ENCODE peak calls at places on chromosomes 12 and 14, in five cellular contexts. I, F, P, D and R are unnamed samples.

GRCh38 chr14:60092516-60092915 is 793 bp downstream of the PCNX4 start:
- DNase-seq in I (no peak), F (peak), P (no peak), D (peak), R (peak)

GRCh38 chr14:75232597-75232996 is 46.0 kb upstream of the FOS start:
- DNase-seq in I (no peak), F (no peak), P (no peak), D (no peak), R (no peak)

GRCh38 chr14:97021571-97022171 is 224.5 kb downstream of the VRK1 start:
- DNase-seq in I (no peak), F (peak), P (no peak), D (no peak), R (peak)

GRCh38 chr14:105448706-105449111 is 25.9 kb upstream of the CRIP2 start:
- DNase-seq in I (no peak), F (peak), P (peak), D (peak), R (peak)

GRCh38 chr14:101862177-101862576 is 100.7 kb downstream of the PPP2R5C start:
- DNase-seq in I (no peak), F (no peak), P (no peak), D (no peak), R (no peak)

GRCh38 chr12:95996034-95996658 is at the start of gene HAL:
- DNase-seq in I (no peak), F (no peak), P (no peak), D (peak), R (no peak)

GRCh38 chr12:42935756-42936155 is 346.2 kb upstream of the PRICKLE1 start:
- DNase-seq in I (no peak), F (no peak), P (no peak), D (no peak), R (no peak)

GRCh38 chr12:98532687-98533304 is 17.4 kb downstream of the TMPO start:
- DNase-seq in I (no peak), F (peak), P (no peak), D (peak), R (peak)

GRCh38 chr14:103694572-103695026 is 20.7 kb downstream of the XRCC3 start:
- DNase-seq in I (no peak), F (no peak), P (no peak), D (no peak), R (peak)

GRCh38 chr12:55060970-55061543 is 41.3 kb downstream of the NEUROD4 start:
- DNase-seq in I (no peak), F (no peak), P (no peak), D (no peak), R (no peak)

GRCh38 chr12:108568653-108569154 is 6.3 kb downstream of the ISCU start:
- DNase-seq in I (peak), F (no peak), P (no peak), D (no peak), R (no peak)

GRCh38 chr12:116361404-116362223 is 84.1 kb upstream of the MED13L start:
- DNase-seq in I (no peak), F (no peak), P (no peak), D (no peak), R (no peak)

GRCh38 chr14:34018564-34019244 is 67.8 kb upstream of the EGLN3 start:
- DNase-seq in I (peak), F (no peak), P (no peak), D (no peak), R (peak)

GRCh38 chr14:34018125-34018524 is 67.3 kb upstream of the EGLN3 start:
- DNase-seq in I (no peak), F (no peak), P (no peak), D (no peak), R (no peak)

GRCh38 chr14:34021096-34021495 is 70.2 kb upstream of the EGLN3 start:
- DNase-seq in I (no peak), F (no peak), P (no peak), D (no peak), R (no peak)

GRCh38 chr14:34023824-34024767 is 73.2 kb upstream of the EGLN3 start:
- DNase-seq in I (no peak), F (no peak), P (no peak), D (peak), R (peak)

GRCh38 chr14:34020014-34020413 is 69.1 kb upstream of the EGLN3 start:
- DNase-seq in I (no peak), F (no peak), P (no peak), D (no peak), R (no peak)
- TF ChIP-seq POLR2AphosphoS5 in I (no peak), F (no peak), P (no peak), D (no peak), R (no peak)

DNA sequence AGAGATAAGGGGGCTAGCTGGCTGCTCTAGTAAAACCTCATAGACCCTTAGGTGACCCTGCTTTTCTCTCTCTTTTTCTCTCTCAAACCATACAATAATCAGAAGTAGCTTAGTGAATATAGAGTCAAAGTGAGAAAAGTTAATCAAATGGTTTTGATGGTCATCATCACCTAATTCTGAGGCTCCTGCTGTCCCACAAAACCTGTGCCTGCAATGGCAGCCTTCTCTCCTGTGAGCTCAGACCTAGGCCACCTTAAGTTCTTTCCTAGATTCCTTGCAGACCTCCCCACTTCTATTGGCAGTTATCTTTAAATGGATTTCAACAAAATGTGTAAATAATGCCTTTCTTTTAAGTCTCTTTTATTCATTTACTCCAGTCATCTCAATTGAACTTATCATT is 1.5 kb upstream of the RPAP3 start:
- DNase-seq in I (no peak), F (no peak), P (no peak), D (no peak), R (no peak)
- H2AFZ ChIP-seq in I (no peak), F (no peak), P (no peak), D (no peak), R (no peak)

GRCh38 chr12:2751686-2752085 is 43.1 kb upstream of the FKBP4 start:
- DNase-seq in I (no peak), F (no peak), P (no peak), D (no peak), R (peak)
- TF ChIP-seq CREB1 in I (no peak), F (no peak), P (no peak), D (no peak), R (no peak)

GRCh38 chr12:10213168-10214130 is 772 bp downstream of the GABARAPL1 start:
- DNase-seq in I (no peak), F (peak), P (no peak), D (peak), R (peak)

GRCh38 chr12:10211101-10211974 is 1.3 kb upstream of the GABARAPL1 start:
- DNase-seq in I (no peak), F (no peak), P (no peak), D (no peak), R (peak)

GRCh38 chr12:10210225-10210624 is 2.5 kb upstream of the GABARAPL1 start:
- DNase-seq in I (no peak), F (no peak), P (no peak), D (no peak), R (no peak)

GRCh38 chr12:10212623-10213131 is at the start of gene GABARAPL1:
- DNase-seq in I (no peak), F (peak), P (no peak), D (peak), R (peak)

DNA sequence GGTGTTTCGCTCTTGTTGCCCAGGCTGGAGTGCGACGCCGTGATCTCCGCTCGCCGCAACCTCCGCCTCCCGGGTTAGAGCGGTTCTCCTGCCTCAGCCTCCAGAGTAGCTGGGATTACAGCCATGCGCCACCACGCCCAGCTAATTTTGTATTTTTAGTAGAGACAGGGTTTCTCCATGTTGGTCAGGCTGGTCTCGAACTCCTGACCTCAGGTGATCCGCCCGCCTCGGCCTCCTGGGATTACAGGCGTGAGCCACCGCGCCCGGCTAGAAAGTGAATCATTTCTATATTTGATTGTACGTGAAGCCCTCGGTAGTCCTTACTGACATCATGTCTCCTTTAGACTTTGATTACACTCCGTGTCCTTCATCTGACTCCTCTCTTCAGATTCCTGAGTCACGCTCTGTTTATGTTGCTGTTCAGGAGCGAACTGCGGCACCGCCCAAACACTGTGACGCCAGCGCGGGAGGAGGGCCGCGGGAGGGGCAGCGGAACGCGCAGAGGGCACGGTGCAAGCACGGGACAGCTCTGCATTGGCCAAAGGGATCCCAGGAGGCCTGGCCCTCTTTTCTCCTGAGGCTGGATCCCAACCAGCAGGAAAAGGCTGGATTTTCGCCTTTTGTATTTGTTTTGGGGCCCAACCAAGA is 578 bp upstream of the GABARAPL1 start:
- DNase-seq in I (no peak), F (peak), P (peak), D (peak), R (peak)
- TF ChIP-seq POLR2AphosphoS5 in I (no peak), F (peak), P (peak), D (peak), R (peak)

GRCh38 chr12:39912211-39912980 is 193.5 kb downstream of the SLC2A13 start:
- DNase-seq in I (no peak), F (no peak), P (no peak), D (peak), R (peak)
- H2AFZ ChIP-seq in I (no peak), F (no peak), P (no peak), D (no peak), R (no peak)

GRCh38 chr12:125193798-125194562 is 128.7 kb downstream of the AACS start:
- DNase-seq in I (no peak), F (peak), P (no peak), D (no peak), R (peak)
- TF ChIP-seq CREB1 in I (no peak), F (no peak), P (no peak), D (no peak), R (no peak)

GRCh38 chr12:26826437-26826836 is 6.6 kb downstream of the ITPR2 start:
- DNase-seq in I (no peak), F (no peak), P (no peak), D (no peak), R (no peak)

GRCh38 chr12:26825459-26826016 is 7.5 kb downstream of the ITPR2 start:
- DNase-seq in I (no peak), F (no peak), P (no peak), D (no peak), R (no peak)

GRCh38 chr12:26830783-26831601 is 2.0 kb downstream of the ITPR2 start:
- DNase-seq in I (no peak), F (no peak), P (no peak), D (no peak), R (peak)

GRCh38 chr12:26830358-26830757 is 2.6 kb downstream of the ITPR2 start:
- DNase-seq in I (no peak), F (no peak), P (no peak), D (no peak), R (no peak)

GRCh38 chr12:26828315-26828714 is 4.7 kb downstream of the ITPR2 start:
- DNase-seq in I (no peak), F (no peak), P (no peak), D (no peak), R (no peak)
- TF ChIP-seq POLR2AphosphoS5 in I (no peak), F (no peak), P (no peak), D (no peak), R (no peak)

DNA sequence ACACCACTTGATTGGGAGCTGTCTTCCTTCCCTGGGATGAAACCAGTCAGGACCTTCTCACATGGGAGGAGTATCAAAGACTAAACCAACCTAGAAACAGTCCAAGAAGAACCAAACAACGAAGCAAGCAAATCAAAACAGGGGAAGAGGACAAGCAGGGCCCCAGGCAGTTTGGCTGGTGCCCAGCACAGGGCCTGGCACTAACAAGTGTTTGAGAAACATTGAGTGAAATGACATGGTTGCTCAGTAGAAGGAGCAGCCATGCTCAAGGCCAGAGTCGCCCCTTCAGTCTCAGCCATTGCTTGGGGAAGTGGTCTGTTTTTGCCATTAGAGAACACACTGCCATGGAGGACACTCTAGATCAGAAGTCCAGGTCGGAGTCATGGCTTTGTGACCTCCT is 323.1 kb downstream of the CACNA1C start:
- DNase-seq in I (no peak), F (no peak), P (no peak), D (no peak), R (no peak)
- H2AFZ ChIP-seq in I (no peak), F (no peak), P (no peak), D (no peak), R (no peak)